ENCODE peak calls at places on chromosome 10, in four cellular contexts. One of them, this sample, is unnamed.

GRCh38 chr10:92691591-92692084 is 1.9 kb downstream of the HHEX start:
- DNase-seq in SK-N-SH: no peak
- DNase-seq in MM.1S: no peak
- DNase-seq in neural progenitor cell: peak; percentile 70
- DNase-seq in this sample: no peak

GRCh38 chr10:131213651-131214505 is 97.6 kb downstream of the TCERG1L start:
- DNase-seq in MM.1S: no peak
- DNase-seq in neural progenitor cell: no peak
- DNase-seq in SK-N-SH: no peak
- DNase-seq in this sample: no peak

GRCh38 chr10:133260895-133261725 is 15.6 kb downstream of the ADAM8 start:
- DNase-seq in neural progenitor cell: peak; percentile 68
- DNase-seq in MM.1S: peak; percentile 51
- DNase-seq in SK-N-SH: peak; percentile 83
- DNase-seq in this sample: no peak

GRCh38 chr10:131981429-131982184 is at the start of gene BNIP3:
- DNase-seq in SK-N-SH: peak; percentile 100
- DNase-seq in MM.1S: no peak
- DNase-seq in neural progenitor cell: peak; percentile 98
- DNase-seq in this sample: peak; percentile 39

GRCh38 chr10:43453266-43453831 is 16.4 kb downstream of the ZNF487 start:
- DNase-seq in neural progenitor cell: no peak
- DNase-seq in SK-N-SH: no peak
- DNase-seq in MM.1S: no peak
- DNase-seq in this sample: no peak

GRCh38 chr10:80477813-80478212 is 23.7 kb downstream of the TSPAN14 start:
- DNase-seq in neural progenitor cell: no peak
- DNase-seq in MM.1S: no peak
- DNase-seq in SK-N-SH: no peak
- DNase-seq in this sample: peak; percentile 69

GRCh38 chr10:88553116-88553752 is 29.9 kb downstream of the RNLS start:
- DNase-seq in MM.1S: peak; percentile 74
- DNase-seq in neural progenitor cell: peak; percentile 61
- DNase-seq in SK-N-SH: peak; percentile 48
- DNase-seq in this sample: peak; percentile 54

GRCh38 chr10:114694735-114695134 is 36.7 kb upstream of the ABLIM1 start:
- DNase-seq in neural progenitor cell: peak; percentile 71
- DNase-seq in SK-N-SH: peak; percentile 41
- DNase-seq in MM.1S: peak; percentile 14
- DNase-seq in this sample: peak; percentile 61

GRCh38 chr10:121270906-121271305 is 327.3 kb downstream of the FGFR2 start:
- DNase-seq in SK-N-SH: no peak
- DNase-seq in neural progenitor cell: no peak
- DNase-seq in MM.1S: no peak
- DNase-seq in this sample: no peak

GRCh38 chr10:89563861-89564478 is 28.6 kb upstream of the SLC16A12 start:
- DNase-seq in SK-N-SH: peak; percentile 54
- DNase-seq in MM.1S: peak; percentile 53
- DNase-seq in neural progenitor cell: peak; percentile 55
- DNase-seq in this sample: peak; percentile 47

GRCh38 chr10:30587522-30588031 is 42.0 kb downstream of the LYZL2 start:
- DNase-seq in MM.1S: peak; percentile 21
- DNase-seq in SK-N-SH: no peak
- DNase-seq in neural progenitor cell: no peak
- DNase-seq in this sample: no peak

GRCh38 chr10:17453377-17454091 is 861 bp downstream of the ST8SIA6 start:
- DNase-seq in SK-N-SH: peak; percentile 68
- DNase-seq in MM.1S: no peak
- DNase-seq in neural progenitor cell: peak; percentile 86
- DNase-seq in this sample: no peak

GRCh38 chr10:97497572-97498075 is 598 bp downstream of the MMS19 start:
- DNase-seq in MM.1S: peak; percentile 82
- DNase-seq in SK-N-SH: peak; percentile 81
- DNase-seq in neural progenitor cell: peak; percentile 80
- DNase-seq in this sample: peak; percentile 69

GRCh38 chr10:129517680-129518057 is 50.6 kb downstream of the MGMT start:
- DNase-seq in MM.1S: no peak
- DNase-seq in SK-N-SH: no peak
- DNase-seq in neural progenitor cell: no peak
- DNase-seq in this sample: no peak

GRCh38 chr10:5611899-5612680 is 54.3 kb downstream of the ASB13 start:
- DNase-seq in neural progenitor cell: no peak
- DNase-seq in SK-N-SH: no peak
- DNase-seq in MM.1S: no peak
- DNase-seq in this sample: no peak

GRCh38 chr10:104435822-104436221 is 82.2 kb downstream of the CFAP58 start:
- DNase-seq in MM.1S: no peak
- DNase-seq in neural progenitor cell: no peak
- DNase-seq in SK-N-SH: peak; percentile 66
- DNase-seq in this sample: no peak

GRCh38 chr10:12655940-12656339 is 306.6 kb downstream of the CAMK1D start:
- DNase-seq in SK-N-SH: no peak
- DNase-seq in MM.1S: no peak
- DNase-seq in neural progenitor cell: no peak
- DNase-seq in this sample: no peak
- TF ChIP-seq EZH2phosphoT487 in SK-N-SH: no peak
- TF ChIP-seq EZH2phosphoT487 in MM.1S: no peak
- TF ChIP-seq EZH2phosphoT487 in neural progenitor cell: no peak
- TF ChIP-seq EZH2phosphoT487 in this sample: no peak

GRCh38 chr10:48254745-48255144 is 19.8 kb downstream of the FRMPD2 start:
- DNase-seq in MM.1S: no peak
- DNase-seq in SK-N-SH: no peak
- DNase-seq in neural progenitor cell: no peak
- DNase-seq in this sample: no peak
- TF ChIP-seq EZH2phosphoT487 in MM.1S: no peak
- TF ChIP-seq EZH2phosphoT487 in SK-N-SH: no peak
- TF ChIP-seq EZH2phosphoT487 in neural progenitor cell: no peak
- TF ChIP-seq EZH2phosphoT487 in this sample: no peak

GRCh38 chr10:68600041-68600778 is 40.1 kb downstream of the TET1 start:
- DNase-seq in neural progenitor cell: peak; percentile 96
- DNase-seq in MM.1S: peak; percentile 89
- DNase-seq in SK-N-SH: peak; percentile 80
- DNase-seq in this sample: peak; percentile 70

GRCh38 chr10:68597407-68597806 is 37.3 kb downstream of the TET1 start:
- DNase-seq in SK-N-SH: no peak
- DNase-seq in MM.1S: no peak
- DNase-seq in neural progenitor cell: no peak
- DNase-seq in this sample: no peak

GRCh38 chr10:68599754-68600040 is 39.6 kb downstream of the TET1 start:
- DNase-seq in SK-N-SH: no peak
- DNase-seq in neural progenitor cell: no peak
- DNase-seq in MM.1S: no peak
- DNase-seq in this sample: no peak

GRCh38 chr10:68601490-68602265 is 41.5 kb downstream of the TET1 start:
- DNase-seq in neural progenitor cell: no peak
- DNase-seq in MM.1S: peak; percentile 67
- DNase-seq in SK-N-SH: no peak
- DNase-seq in this sample: no peak

DNA sequence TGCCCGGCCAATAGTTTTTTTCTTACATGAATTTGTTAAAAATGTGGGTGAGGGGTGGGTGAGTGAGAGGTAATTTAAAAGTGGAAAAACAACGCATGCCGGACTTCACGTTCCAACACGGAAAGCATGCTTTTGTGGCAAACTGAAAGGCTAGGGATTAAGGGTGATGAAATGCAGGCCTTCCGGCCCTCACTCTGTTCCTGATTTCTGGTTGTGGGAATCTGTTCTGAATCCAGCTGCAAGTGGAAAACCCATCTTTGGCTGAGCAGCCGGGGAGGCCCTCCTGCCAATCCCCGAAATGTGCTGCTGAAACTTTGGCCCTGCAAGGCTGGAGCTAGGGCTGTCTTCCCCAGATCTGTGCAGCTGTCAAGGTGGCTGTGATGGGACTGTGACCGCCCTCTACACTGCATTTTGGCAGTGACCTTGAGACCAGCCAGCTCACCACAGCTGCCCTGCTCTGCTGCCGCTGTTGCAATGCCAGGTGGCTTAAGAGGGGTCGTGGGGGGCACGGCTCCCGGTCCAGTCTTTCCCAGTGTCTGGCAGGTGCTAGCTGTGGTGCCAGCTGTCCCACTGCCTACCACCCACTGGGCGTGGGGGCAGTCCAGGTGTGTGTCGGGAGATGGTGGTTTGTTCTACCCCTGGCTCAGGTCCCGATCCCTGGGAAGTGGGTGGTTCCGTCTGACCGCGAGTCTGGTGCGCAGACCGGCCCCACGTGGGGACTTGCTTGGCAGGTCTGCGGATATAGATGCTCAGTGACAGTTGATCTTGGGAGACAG is 39.0 kb downstream of the TET1 start:
- DNase-seq in MM.1S: no peak
- DNase-seq in neural progenitor cell: peak; percentile 39
- DNase-seq in SK-N-SH: peak; percentile 58
- DNase-seq in this sample: no peak
- TF ChIP-seq EZH2phosphoT487 in MM.1S: no peak
- TF ChIP-seq EZH2phosphoT487 in neural progenitor cell: no peak
- TF ChIP-seq EZH2phosphoT487 in SK-N-SH: no peak
- TF ChIP-seq EZH2phosphoT487 in this sample: no peak

GRCh38 chr10:73426318-73426717 is 7.0 kb downstream of the MSS51 start:
- DNase-seq in SK-N-SH: no peak
- DNase-seq in neural progenitor cell: no peak
- DNase-seq in MM.1S: no peak
- DNase-seq in this sample: no peak

GRCh38 chr10:73423309-73423708 is 9.5 kb upstream of the ANXA7 start:
- DNase-seq in neural progenitor cell: no peak
- DNase-seq in MM.1S: no peak
- DNase-seq in SK-N-SH: no peak
- DNase-seq in this sample: no peak

GRCh38 chr10:73424478-73424877 is 8.9 kb downstream of the MSS51 start:
- DNase-seq in neural progenitor cell: no peak
- DNase-seq in MM.1S: no peak
- DNase-seq in SK-N-SH: peak; percentile 14
- DNase-seq in this sample: no peak
- TF ChIP-seq EZH2phosphoT487 in neural progenitor cell: no peak
- TF ChIP-seq EZH2phosphoT487 in MM.1S: no peak
- TF ChIP-seq EZH2phosphoT487 in SK-N-SH: no peak
- TF ChIP-seq EZH2phosphoT487 in this sample: no peak

GRCh38 chr10:52215745-52216361 is 98.2 kb upstream of the DKK1 start:
- DNase-seq in SK-N-SH: peak; percentile 32
- DNase-seq in MM.1S: peak; percentile 74
- DNase-seq in neural progenitor cell: peak; percentile 74
- DNase-seq in this sample: peak; percentile 60
- TF ChIP-seq EZH2phosphoT487 in SK-N-SH: no peak
- TF ChIP-seq EZH2phosphoT487 in MM.1S: no peak
- TF ChIP-seq EZH2phosphoT487 in neural progenitor cell: no peak
- TF ChIP-seq EZH2phosphoT487 in this sample: no peak

GRCh38 chr10:74855027-74855426 is 28.6 kb downstream of the KAT6B start:
- DNase-seq in MM.1S: peak; percentile 37
- DNase-seq in SK-N-SH: peak; percentile 62
- DNase-seq in neural progenitor cell: no peak
- DNase-seq in this sample: no peak
- TF ChIP-seq EZH2phosphoT487 in MM.1S: no peak
- TF ChIP-seq EZH2phosphoT487 in SK-N-SH: no peak
- TF ChIP-seq EZH2phosphoT487 in neural progenitor cell: no peak
- TF ChIP-seq EZH2phosphoT487 in this sample: no peak

This sample was measured in HCT116.